ENCODE peak calls at places on chromosomes 12 and 14, in seven cellular contexts. One of them, this sample, is unnamed.

GRCh38 chr14:100155049-100155621 is 4.3 kb downstream of the DEGS2 start:
- DNase-seq in fibroblast of pulmonary artery: peak; percentile 26
- DNase-seq in astrocyte of the cerebellum: no peak
- DNase-seq in endothelial cell of umbilical vein: peak; percentile 20
- DNase-seq in spleen: no peak
- DNase-seq in CD8-positive, alpha-beta T cell: no peak
- DNase-seq in Calu3: peak; percentile 54
- DNase-seq in this sample: no peak

GRCh38 chr12:30847259-30847658 is 79.3 kb upstream of the TSPAN11 start:
- DNase-seq in fibroblast of pulmonary artery: peak; percentile 81
- DNase-seq in astrocyte of the cerebellum: peak; percentile 64
- DNase-seq in endothelial cell of umbilical vein: peak; percentile 59
- DNase-seq in spleen: no peak
- DNase-seq in CD8-positive, alpha-beta T cell: no peak
- DNase-seq in Calu3: peak; percentile 48
- DNase-seq in this sample: no peak

GRCh38 chr14:23929822-23930294 is 23.7 kb upstream of the DHRS4 start:
- DNase-seq in fibroblast of pulmonary artery: peak; percentile 73
- DNase-seq in astrocyte of the cerebellum: peak; percentile 53
- DNase-seq in endothelial cell of umbilical vein: peak; percentile 74
- DNase-seq in spleen: peak; percentile 84
- DNase-seq in CD8-positive, alpha-beta T cell: peak; percentile 76
- DNase-seq in Calu3: peak; percentile 85
- DNase-seq in this sample: no peak

GRCh38 chr12:16389594-16389993 is 42.1 kb downstream of the MGST1 start:
- DNase-seq in fibroblast of pulmonary artery: peak; percentile 62
- DNase-seq in astrocyte of the cerebellum: no peak
- DNase-seq in endothelial cell of umbilical vein: no peak
- DNase-seq in spleen: no peak
- DNase-seq in CD8-positive, alpha-beta T cell: no peak
- DNase-seq in Calu3: no peak
- DNase-seq in this sample: no peak

GRCh38 chr12:27031531-27031930 is 9.2 kb downstream of the MED21 start:
- DNase-seq in fibroblast of pulmonary artery: no peak
- DNase-seq in astrocyte of the cerebellum: no peak
- DNase-seq in endothelial cell of umbilical vein: no peak
- DNase-seq in spleen: no peak
- DNase-seq in CD8-positive, alpha-beta T cell: no peak
- DNase-seq in Calu3: no peak
- DNase-seq in this sample: no peak

GRCh38 chr14:67815573-67816235 is 686 bp downstream of the ZFYVE26 start:
- DNase-seq in fibroblast of pulmonary artery: peak; percentile 56
- DNase-seq in astrocyte of the cerebellum: no peak
- DNase-seq in endothelial cell of umbilical vein: peak; percentile 48
- DNase-seq in spleen: no peak
- DNase-seq in CD8-positive, alpha-beta T cell: no peak
- DNase-seq in Calu3: no peak
- DNase-seq in this sample: no peak

GRCh38 chr12:59742831-59743230 is 147.0 kb downstream of the SLC16A7 start:
- DNase-seq in fibroblast of pulmonary artery: no peak
- DNase-seq in astrocyte of the cerebellum: peak; percentile 8
- DNase-seq in endothelial cell of umbilical vein: no peak
- DNase-seq in spleen: no peak
- DNase-seq in CD8-positive, alpha-beta T cell: no peak
- DNase-seq in Calu3: no peak
- DNase-seq in this sample: no peak

GRCh38 chr12:563899-564298 is 99.3 kb downstream of the NINJ2 start:
- DNase-seq in fibroblast of pulmonary artery: no peak
- DNase-seq in astrocyte of the cerebellum: no peak
- DNase-seq in endothelial cell of umbilical vein: no peak
- DNase-seq in spleen: no peak
- DNase-seq in CD8-positive, alpha-beta T cell: no peak
- DNase-seq in Calu3: no peak
- DNase-seq in this sample: no peak

GRCh38 chr14:104134061-104134965 is 4.1 kb upstream of the KIF26A start:
- DNase-seq in fibroblast of pulmonary artery: no peak
- DNase-seq in astrocyte of the cerebellum: no peak
- DNase-seq in endothelial cell of umbilical vein: no peak
- DNase-seq in spleen: peak; percentile 66
- DNase-seq in CD8-positive, alpha-beta T cell: peak; percentile 10
- DNase-seq in Calu3: no peak
- DNase-seq in this sample: peak; percentile 75

GRCh38 chr14:60008042-60008441 is 83.7 kb upstream of the PCNX4 start:
- DNase-seq in fibroblast of pulmonary artery: no peak
- DNase-seq in astrocyte of the cerebellum: no peak
- DNase-seq in endothelial cell of umbilical vein: no peak
- DNase-seq in spleen: no peak
- DNase-seq in CD8-positive, alpha-beta T cell: no peak
- DNase-seq in Calu3: no peak
- DNase-seq in this sample: no peak

GRCh38 chr14:55850803-55851202 is 267.4 kb upstream of the PELI2 start:
- DNase-seq in fibroblast of pulmonary artery: peak; percentile 51
- DNase-seq in astrocyte of the cerebellum: no peak
- DNase-seq in endothelial cell of umbilical vein: peak; percentile 24
- DNase-seq in spleen: no peak
- DNase-seq in CD8-positive, alpha-beta T cell: no peak
- DNase-seq in Calu3: no peak
- DNase-seq in this sample: no peak

GRCh38 chr14:92759679-92760523 is 11.5 kb upstream of the LGMN start:
- DNase-seq in fibroblast of pulmonary artery: no peak
- DNase-seq in astrocyte of the cerebellum: no peak
- DNase-seq in endothelial cell of umbilical vein: no peak
- DNase-seq in spleen: no peak
- DNase-seq in CD8-positive, alpha-beta T cell: no peak
- DNase-seq in Calu3: no peak
- DNase-seq in this sample: no peak

GRCh38 chr12:112992541-112993398 is 14.5 kb downstream of the OAS2 start:
- DNase-seq in fibroblast of pulmonary artery: peak; percentile 81
- DNase-seq in astrocyte of the cerebellum: peak; percentile 52
- DNase-seq in endothelial cell of umbilical vein: peak; percentile 77
- DNase-seq in spleen: no peak
- DNase-seq in CD8-positive, alpha-beta T cell: peak; percentile 46
- DNase-seq in Calu3: peak; percentile 67
- DNase-seq in this sample: no peak

GRCh38 chr12:106133136-106134087 is 5.3 kb downstream of the NUAK1 start:
- DNase-seq in fibroblast of pulmonary artery: no peak
- DNase-seq in astrocyte of the cerebellum: no peak
- DNase-seq in endothelial cell of umbilical vein: no peak
- DNase-seq in spleen: no peak
- DNase-seq in CD8-positive, alpha-beta T cell: no peak
- DNase-seq in Calu3: peak; percentile 24
- DNase-seq in this sample: no peak

GRCh38 chr12:27705263-27705662 is 5.4 kb upstream of the MRPS35 start:
- DNase-seq in fibroblast of pulmonary artery: no peak
- DNase-seq in astrocyte of the cerebellum: no peak
- DNase-seq in endothelial cell of umbilical vein: no peak
- DNase-seq in spleen: no peak
- DNase-seq in CD8-positive, alpha-beta T cell: no peak
- DNase-seq in Calu3: no peak
- DNase-seq in this sample: no peak

GRCh38 chr12:94873368-94874085 is 130.0 kb downstream of the NDUFA12 start:
- DNase-seq in fibroblast of pulmonary artery: no peak
- DNase-seq in astrocyte of the cerebellum: no peak
- DNase-seq in endothelial cell of umbilical vein: no peak
- DNase-seq in spleen: peak; percentile 76
- DNase-seq in CD8-positive, alpha-beta T cell: no peak
- DNase-seq in Calu3: peak; percentile 46
- DNase-seq in this sample: peak; percentile 86

GRCh38 chr14:55237999-55238680 is 33.1 kb upstream of the FBXO34 start:
- DNase-seq in fibroblast of pulmonary artery: no peak
- DNase-seq in astrocyte of the cerebellum: no peak
- DNase-seq in endothelial cell of umbilical vein: no peak
- DNase-seq in spleen: no peak
- DNase-seq in CD8-positive, alpha-beta T cell: no peak
- DNase-seq in Calu3: no peak
- DNase-seq in this sample: no peak

GRCh38 chr14:56374421-56374820 is 205.2 kb upstream of the TMEM260 start:
- DNase-seq in fibroblast of pulmonary artery: peak; percentile 73
- DNase-seq in astrocyte of the cerebellum: no peak
- DNase-seq in endothelial cell of umbilical vein: no peak
- DNase-seq in spleen: no peak
- DNase-seq in CD8-positive, alpha-beta T cell: no peak
- DNase-seq in Calu3: no peak
- DNase-seq in this sample: no peak

GRCh38 chr12:11397366-11397765 is 2.0 kb upstream of the PRB2 start:
- DNase-seq in fibroblast of pulmonary artery: no peak
- DNase-seq in astrocyte of the cerebellum: no peak
- DNase-seq in endothelial cell of umbilical vein: peak; percentile 22
- DNase-seq in spleen: no peak
- DNase-seq in CD8-positive, alpha-beta T cell: no peak
- DNase-seq in Calu3: no peak
- DNase-seq in this sample: no peak

DNA sequence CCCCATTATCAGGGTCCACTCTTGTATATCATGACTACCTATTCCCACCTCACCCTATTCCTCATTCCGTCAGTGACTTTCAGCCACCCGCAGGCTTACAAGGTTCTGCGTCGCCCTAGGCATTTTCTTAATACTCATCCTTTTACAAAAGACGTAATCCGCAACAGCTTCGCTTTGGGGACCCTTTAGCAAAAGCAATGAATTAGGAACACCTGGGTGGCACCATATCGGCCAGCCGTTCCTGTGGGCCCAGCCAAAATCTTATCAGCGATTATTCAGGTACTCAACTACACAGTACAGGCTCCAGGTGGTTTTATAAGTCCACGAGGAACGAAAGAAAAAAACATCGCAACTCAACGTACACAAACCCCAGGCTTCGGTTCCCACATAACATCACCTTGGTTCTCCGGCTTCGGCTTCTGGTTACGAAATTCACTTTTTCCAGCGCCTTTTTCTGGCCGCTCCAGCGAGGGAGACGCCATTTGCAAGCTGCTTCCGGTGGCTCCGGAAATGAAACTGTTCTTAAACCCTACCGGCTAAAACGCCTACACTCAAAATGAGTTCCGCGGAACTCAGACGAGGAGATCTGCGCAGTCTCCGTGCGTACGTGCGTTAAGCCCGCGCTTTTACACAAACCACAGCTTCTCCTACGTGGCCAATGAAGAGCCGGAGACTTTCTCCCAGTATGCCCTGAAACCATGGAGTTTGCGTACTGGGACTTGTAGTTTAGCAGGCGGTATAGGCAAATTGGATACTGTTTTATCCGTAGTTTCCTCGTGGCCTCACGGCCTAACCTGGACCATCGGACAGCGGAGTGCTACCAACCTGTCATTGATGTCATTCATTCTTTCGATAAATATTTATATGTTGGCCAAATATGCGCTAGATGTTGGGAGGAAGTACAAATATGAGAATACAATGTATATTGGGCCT is at the start of gene KRR1:
- DNase-seq in fibroblast of pulmonary artery: peak; percentile 99
- DNase-seq in astrocyte of the cerebellum: peak; percentile 96
- DNase-seq in endothelial cell of umbilical vein: peak; percentile 99
- DNase-seq in spleen: peak; percentile 95
- DNase-seq in CD8-positive, alpha-beta T cell: peak; percentile 93
- DNase-seq in Calu3: peak; percentile 90
- DNase-seq in this sample: peak; percentile 89
- TF ChIP-seq CTCF in fibroblast of pulmonary artery: no peak
- TF ChIP-seq CTCF in astrocyte of the cerebellum: no peak
- TF ChIP-seq CTCF in endothelial cell of umbilical vein: no peak
- TF ChIP-seq CTCF in spleen: peak; percentile 22
- TF ChIP-seq CTCF in CD8-positive, alpha-beta T cell: no peak
- TF ChIP-seq CTCF in Calu3: no peak
- TF ChIP-seq CTCF in this sample: peak; percentile 22

GRCh38 chr12:127559349-127560040 is 707.5 kb upstream of the TMEM132C start:
- DNase-seq in fibroblast of pulmonary artery: peak; percentile 83
- DNase-seq in astrocyte of the cerebellum: peak; percentile 97
- DNase-seq in endothelial cell of umbilical vein: peak; percentile 1
- DNase-seq in spleen: peak; percentile 73
- DNase-seq in CD8-positive, alpha-beta T cell: peak; percentile 21
- DNase-seq in Calu3: no peak
- DNase-seq in this sample: no peak
- TF ChIP-seq CTCF in fibroblast of pulmonary artery: peak; percentile 41
- TF ChIP-seq CTCF in astrocyte of the cerebellum: peak; percentile 87
- TF ChIP-seq CTCF in endothelial cell of umbilical vein: no peak
- TF ChIP-seq CTCF in spleen: no peak
- TF ChIP-seq CTCF in CD8-positive, alpha-beta T cell: no peak
- TF ChIP-seq CTCF in Calu3: no peak
- TF ChIP-seq CTCF in this sample: peak; percentile 78

GRCh38 chr12:93742086-93742934 is 65.1 kb downstream of the CRADD start:
- DNase-seq in fibroblast of pulmonary artery: peak; percentile 71
- DNase-seq in astrocyte of the cerebellum: peak; percentile 41
- DNase-seq in endothelial cell of umbilical vein: peak; percentile 80
- DNase-seq in spleen: peak; percentile 91
- DNase-seq in CD8-positive, alpha-beta T cell: peak; percentile 40
- DNase-seq in Calu3: peak; percentile 78
- DNase-seq in this sample: no peak
- TF ChIP-seq CTCF in fibroblast of pulmonary artery: peak; percentile 15
- TF ChIP-seq CTCF in astrocyte of the cerebellum: peak; percentile 45
- TF ChIP-seq CTCF in endothelial cell of umbilical vein: peak; percentile 24
- TF ChIP-seq CTCF in spleen: no peak
- TF ChIP-seq CTCF in CD8-positive, alpha-beta T cell: no peak
- TF ChIP-seq CTCF in Calu3: peak; percentile 32
- TF ChIP-seq CTCF in this sample: peak; percentile 71

GRCh38 chr14:69547701-69548348 is 26.8 kb downstream of the CCDC177 start:
- DNase-seq in fibroblast of pulmonary artery: peak; percentile 20
- DNase-seq in astrocyte of the cerebellum: no peak
- DNase-seq in endothelial cell of umbilical vein: no peak
- DNase-seq in spleen: no peak
- DNase-seq in CD8-positive, alpha-beta T cell: no peak
- DNase-seq in Calu3: no peak
- DNase-seq in this sample: no peak
- TF ChIP-seq CTCF in fibroblast of pulmonary artery: peak; percentile 38
- TF ChIP-seq CTCF in astrocyte of the cerebellum: peak; percentile 86
- TF ChIP-seq CTCF in endothelial cell of umbilical vein: peak; percentile 76
- TF ChIP-seq CTCF in spleen: peak; percentile 33
- TF ChIP-seq CTCF in CD8-positive, alpha-beta T cell: peak; percentile 39
- TF ChIP-seq CTCF in Calu3: peak; percentile 50
- TF ChIP-seq CTCF in this sample: peak; percentile 85

GRCh38 chr14:34098045-34098984 is 147.4 kb upstream of the EGLN3 start:
- DNase-seq in fibroblast of pulmonary artery: peak; percentile 71
- DNase-seq in astrocyte of the cerebellum: peak; percentile 31
- DNase-seq in endothelial cell of umbilical vein: peak; percentile 43
- DNase-seq in spleen: no peak
- DNase-seq in CD8-positive, alpha-beta T cell: no peak
- DNase-seq in Calu3: peak; percentile 71
- DNase-seq in this sample: no peak
- TF ChIP-seq CTCF in fibroblast of pulmonary artery: peak; percentile 74
- TF ChIP-seq CTCF in astrocyte of the cerebellum: peak; percentile 73
- TF ChIP-seq CTCF in endothelial cell of umbilical vein: peak; percentile 44
- TF ChIP-seq CTCF in spleen: no peak
- TF ChIP-seq CTCF in CD8-positive, alpha-beta T cell: no peak
- TF ChIP-seq CTCF in Calu3: peak; percentile 51
- TF ChIP-seq CTCF in this sample: peak; percentile 90

GRCh38 chr12:50167026-50167742 is at the start of gene CERS5:
- DNase-seq in fibroblast of pulmonary artery: peak; percentile 98
- DNase-seq in astrocyte of the cerebellum: peak; percentile 96
- DNase-seq in endothelial cell of umbilical vein: peak; percentile 99
- DNase-seq in spleen: peak; percentile 100
- DNase-seq in CD8-positive, alpha-beta T cell: peak; percentile 96
- DNase-seq in Calu3: peak; percentile 97
- DNase-seq in this sample: peak; percentile 99
- TF ChIP-seq CTCF in fibroblast of pulmonary artery: no peak
- TF ChIP-seq CTCF in astrocyte of the cerebellum: no peak
- TF ChIP-seq CTCF in endothelial cell of umbilical vein: no peak
- TF ChIP-seq CTCF in spleen: peak; percentile 60
- TF ChIP-seq CTCF in CD8-positive, alpha-beta T cell: no peak
- TF ChIP-seq CTCF in Calu3: no peak
- TF ChIP-seq CTCF in this sample: peak; percentile 64

This sample was measured in chondrocyte.